ENCODE peak calls at places on chromosomes 5 and 9, in four cellular contexts. K, B, R and G are unnamed samples. For H3K4me1, the result is how much of the 10 kb centered on the place peaks cover.

GRCh38 chr5:128513816-128514215 is 24.2 kb downstream of the FBN2 start:
- DNase-seq in K (no peak), B (no peak), R (no peak), G (no peak)

GRCh38 chr9:118000581-118000980 is 296.4 kb downstream of the TLR4 start:
- DNase-seq in K (no peak), B (no peak), R (no peak), G (no peak)

GRCh38 chr9:88303785-88304495 is 84.3 kb upstream of the SPIN1 start:
- DNase-seq in K (no peak), B (no peak), R (peak), G (no peak)

GRCh38 chr5:38941912-38942311 is 96.1 kb downstream of the OSMR start:
- DNase-seq in K (no peak), B (no peak), R (no peak), G (no peak)

GRCh38 chr9:105415344-105415980 is 32.4 kb upstream of the FSD1L start:
- DNase-seq in K (peak), B (peak), R (peak), G (peak)

GRCh38 chr5:81852277-81853004 is 101.5 kb upstream of the SSBP2 start:
- DNase-seq in K (peak), B (peak), R (peak), G (peak)

GRCh38 chr9:125784286-125785049 is 37.3 kb downstream of the PBX3 start:
- DNase-seq in K (no peak), B (no peak), R (peak), G (no peak)

GRCh38 chr9:22008662-22009562 is at the start of gene CDKN2B:
- DNase-seq in K (no peak), B (peak), R (peak), G (peak)

GRCh38 chr5:9046756-9047481 is 499.0 kb downstream of the SEMA5A start:
- DNase-seq in K (no peak), B (no peak), R (peak), G (no peak)

GRCh38 chr9:94086468-94086867 is 2.2 kb downstream of the PTPDC1 start:
- DNase-seq in K (no peak), B (no peak), R (peak), G (no peak)

GRCh38 chr5:71586052-71586940 is 844 bp upstream of the MCCC2 start:
- DNase-seq in K (peak), B (no peak), R (no peak), G (peak)

GRCh38 chr9:128207076-128207731 is 4.0 kb downstream of the DNM1 start:
- DNase-seq in K (no peak), B (no peak), R (no peak), G (no peak)

GRCh38 chr9:99593621-99594020 is 228.1 kb upstream of the NR4A3 start:
- DNase-seq in K (no peak), B (no peak), R (no peak), G (no peak)

GRCh38 chr5:150492621-150493020 is 15.3 kb upstream of the NDST1 start:
- DNase-seq in K (no peak), B (no peak), R (peak), G (no peak)

GRCh38 chr9:117783828-117784227 is 79.6 kb downstream of the TLR4 start:
- DNase-seq in K (peak), B (no peak), R (no peak), G (peak)

GRCh38 chr9:121199921-121200320 is 1.7 kb downstream of the RAB14 start:
- DNase-seq in K (no peak), B (no peak), R (peak), G (peak)

GRCh38 chr9:121194730-121195129 is 6.9 kb downstream of the RAB14 start:
- DNase-seq in K (no peak), B (no peak), R (no peak), G (peak)

GRCh38 chr9:121198512-121199042 is 3.1 kb downstream of the RAB14 start:
- DNase-seq in K (no peak), B (no peak), R (peak), G (peak)

GRCh38 chr9:121196389-121196788 is 5.3 kb downstream of the RAB14 start:
- DNase-seq in K (no peak), B (no peak), R (no peak), G (peak)

DNA sequence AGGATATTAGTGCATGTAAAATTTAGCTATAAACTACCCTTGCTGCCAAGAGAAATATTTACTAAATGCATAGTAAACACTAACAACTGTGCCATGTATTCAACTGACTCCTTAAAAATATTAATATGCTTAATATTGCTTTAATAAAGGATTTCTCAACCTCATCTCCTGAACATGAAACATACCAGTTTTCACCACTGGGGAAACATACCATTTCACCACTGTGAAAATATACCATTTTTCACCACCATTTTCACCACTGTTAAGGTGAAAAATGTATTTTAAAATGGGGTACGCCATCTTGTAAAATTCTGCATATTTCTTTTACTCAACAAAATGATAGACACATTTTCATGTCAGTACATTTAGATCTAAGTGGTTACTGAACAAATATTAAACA is 4.5 kb downstream of the RAB14 start:
- DNase-seq in K (no peak), B (no peak), R (peak), G (peak)
- H3K4me3 ChIP-seq in K (no peak), B (no peak), R (peak), G (peak)

GRCh38 chr5:172171118-172171775 is 16.8 kb downstream of the STK10 start:
- DNase-seq in K (no peak), B (peak), R (no peak), G (no peak)

GRCh38 chr5:172173771-172174170 is 14.3 kb downstream of the STK10 start:
- DNase-seq in K (no peak), B (no peak), R (peak), G (no peak)

GRCh38 chr5:172170251-172170701 is 17.7 kb downstream of the STK10 start:
- DNase-seq in K (no peak), B (no peak), R (peak), G (no peak)

GRCh38 chr5:172175263-172175719 is 12.7 kb downstream of the STK10 start:
- DNase-seq in K (peak), B (no peak), R (no peak), G (peak)

GRCh38 chr5:172172912-172173591 is 15.0 kb downstream of the STK10 start:
- DNase-seq in K (no peak), B (no peak), R (peak), G (no peak)
- H3K4me1 ChIP-seq in K (under half), B (under half), R (under half), G (under half)

GRCh38 chr5:60267907-60268306 is 374.4 kb upstream of the PDE4D start:
- DNase-seq in K (no peak), B (no peak), R (no peak), G (no peak)

GRCh38 chr5:60274704-60275103 is 381.2 kb upstream of the PDE4D start:
- DNase-seq in K (no peak), B (no peak), R (no peak), G (no peak)

DNA sequence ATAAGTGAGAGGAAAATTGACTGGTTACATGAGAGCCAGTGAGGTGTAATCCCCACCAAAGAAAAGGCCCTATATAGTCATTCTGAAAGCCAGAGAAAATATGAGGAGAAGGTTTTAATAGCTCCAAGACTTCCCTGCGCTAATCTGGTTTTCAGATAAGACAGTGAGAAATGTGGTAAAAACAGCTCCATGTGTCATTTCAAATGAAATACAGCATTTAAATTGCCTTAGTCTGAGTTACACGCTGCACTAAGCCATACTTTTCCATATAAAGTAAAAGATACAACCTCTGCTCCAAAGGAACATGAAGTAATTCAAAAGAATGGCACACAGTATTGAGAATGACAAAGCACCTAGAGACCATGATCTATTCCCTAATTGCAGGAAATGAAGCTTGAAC is 378.0 kb upstream of the PDE4D start:
- DNase-seq in K (no peak), B (no peak), R (no peak), G (no peak)
- H3K9ac ChIP-seq in K (no peak), B (no peak), R (no peak), G (no peak)

DNA sequence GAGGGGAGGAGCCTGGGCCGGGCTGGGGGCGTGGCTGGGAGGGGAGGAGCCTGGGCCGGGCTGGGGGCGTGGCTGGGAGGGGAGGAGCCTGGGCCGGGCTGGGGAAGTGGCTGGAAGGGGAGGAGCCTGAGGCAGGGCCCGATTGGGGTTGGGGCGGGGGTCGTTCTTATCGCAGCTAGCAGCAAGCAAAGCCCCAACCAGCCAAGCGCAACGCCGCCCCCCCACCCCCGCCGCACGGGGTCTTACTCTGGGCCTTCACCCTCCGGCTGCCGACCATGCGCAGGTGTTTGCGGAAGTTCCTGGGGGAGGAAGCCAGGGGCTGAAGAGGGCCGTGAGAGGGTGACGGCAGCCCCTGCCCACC is 5.0 kb downstream of the NSMF start:
- DNase-seq in K (peak), B (peak), R (peak), G (peak)
- H3K4me3 ChIP-seq in K (peak), B (no peak), R (peak), G (peak)

GRCh38 chr5:141805874-141806273 is 72.3 kb downstream of the PCDH1 start:
- DNase-seq in K (no peak), B (no peak), R (peak), G (no peak)
- H3K4me1 ChIP-seq in K (under half), B (under half), R (under half), G (under half)

GRCh38 chr9:16512281-16512680 is 358.2 kb downstream of the BNC2 start:
- DNase-seq in K (no peak), B (no peak), R (no peak), G (no peak)

GRCh38 chr9:16505159-16505558 is 365.3 kb downstream of the BNC2 start:
- DNase-seq in K (no peak), B (no peak), R (peak), G (peak)

GRCh38 chr9:16510506-16510905 is 360.0 kb downstream of the BNC2 start:
- DNase-seq in K (no peak), B (no peak), R (no peak), G (no peak)

GRCh38 chr9:16514131-16514530 is 356.3 kb downstream of the BNC2 start:
- DNase-seq in K (no peak), B (no peak), R (no peak), G (no peak)

GRCh38 chr9:16509946-16510504 is 360.4 kb downstream of the BNC2 start:
- DNase-seq in K (no peak), B (no peak), R (peak), G (no peak)
- H3K9ac ChIP-seq in K (no peak), B (no peak), R (no peak), G (no peak)